ENCODE peak calls at places on chromosomes 6 and 20, in six cellular contexts. One of them, this sample, is unnamed.

GRCh38 chr6:139539852-139540251 is 165.4 kb upstream of the CITED2 start:
- DNase-seq in A549: peak
- DNase-seq in SK-N-SH: peak
- DNase-seq in GM12878: no peak
- DNase-seq in K562: no peak
- DNase-seq in HepG2: peak
- DNase-seq in this sample: peak

GRCh38 chr20:47220161-47220582 is 136.3 kb downstream of the ZMYND8 start:
- DNase-seq in A549: peak
- DNase-seq in HepG2: peak
- DNase-seq in SK-N-SH: peak
- DNase-seq in GM12878: no peak
- DNase-seq in K562: peak
- DNase-seq in this sample: no peak

GRCh38 chr6:12845224-12846004 is 128.8 kb downstream of the PHACTR1 start:
- DNase-seq in K562: no peak
- DNase-seq in GM12878: no peak
- DNase-seq in SK-N-SH: peak
- DNase-seq in A549: no peak
- DNase-seq in HepG2: no peak
- DNase-seq in this sample: no peak

GRCh38 chr6:14125346-14125745 is 7.8 kb downstream of the CD83 start:
- DNase-seq in SK-N-SH: no peak
- DNase-seq in HepG2: no peak
- DNase-seq in GM12878: no peak
- DNase-seq in K562: no peak
- DNase-seq in A549: no peak
- DNase-seq in this sample: no peak

GRCh38 chr6:152124432-152125074 is 317.1 kb downstream of the ESR1 start:
- DNase-seq in GM12878: no peak
- DNase-seq in A549: peak
- DNase-seq in K562: peak
- DNase-seq in HepG2: peak
- DNase-seq in SK-N-SH: peak
- DNase-seq in this sample: peak

GRCh38 chr6:118207947-118208346 is 300.9 kb downstream of the SLC35F1 start:
- DNase-seq in SK-N-SH: no peak
- DNase-seq in GM12878: no peak
- DNase-seq in K562: no peak
- DNase-seq in HepG2: no peak
- DNase-seq in A549: no peak
- DNase-seq in this sample: no peak

GRCh38 chr6:89281779-89282246 is 33.3 kb downstream of the GABRR2 start:
- DNase-seq in K562: peak
- DNase-seq in A549: peak
- DNase-seq in GM12878: no peak
- DNase-seq in HepG2: peak
- DNase-seq in SK-N-SH: peak
- DNase-seq in this sample: peak

GRCh38 chr6:84033523-84034451 is at the start of gene MRAP2:
- DNase-seq in A549: peak
- DNase-seq in GM12878: no peak
- DNase-seq in HepG2: no peak
- DNase-seq in SK-N-SH: peak
- DNase-seq in K562: peak
- DNase-seq in this sample: no peak

GRCh38 chr6:34521463-34522288 is 34.5 kb downstream of the SPDEF start:
- DNase-seq in GM12878: no peak
- DNase-seq in HepG2: no peak
- DNase-seq in K562: no peak
- DNase-seq in SK-N-SH: no peak
- DNase-seq in A549: no peak
- DNase-seq in this sample: no peak

GRCh38 chr6:78150425-78150824 is 497.6 kb downstream of the MEI4 start:
- DNase-seq in SK-N-SH: no peak
- DNase-seq in HepG2: no peak
- DNase-seq in K562: no peak
- DNase-seq in A549: no peak
- DNase-seq in GM12878: no peak
- DNase-seq in this sample: no peak

GRCh38 chr6:84671188-84671587 is 93.2 kb downstream of the TBX18 start:
- DNase-seq in SK-N-SH: no peak
- DNase-seq in HepG2: no peak
- DNase-seq in A549: no peak
- DNase-seq in GM12878: no peak
- DNase-seq in K562: no peak
- DNase-seq in this sample: no peak

GRCh38 chr6:20377623-20378265 is 23.9 kb upstream of the E2F3 start:
- DNase-seq in K562: no peak
- DNase-seq in GM12878: no peak
- DNase-seq in HepG2: no peak
- DNase-seq in SK-N-SH: no peak
- DNase-seq in A549: no peak
- DNase-seq in this sample: peak

GRCh38 chr20:49924247-49924646 is 8.9 kb upstream of the SPATA2 start:
- DNase-seq in K562: no peak
- DNase-seq in GM12878: no peak
- DNase-seq in SK-N-SH: no peak
- DNase-seq in HepG2: no peak
- DNase-seq in A549: no peak
- DNase-seq in this sample: no peak

GRCh38 chr20:64103871-64104666 is 3.3 kb downstream of the NPBWR2 start:
- DNase-seq in A549: no peak
- DNase-seq in K562: no peak
- DNase-seq in SK-N-SH: no peak
- DNase-seq in GM12878: no peak
- DNase-seq in HepG2: no peak
- DNase-seq in this sample: no peak

GRCh38 chr20:47282864-47283263 is 73.6 kb downstream of the ZMYND8 start:
- DNase-seq in HepG2: no peak
- DNase-seq in K562: no peak
- DNase-seq in SK-N-SH: no peak
- DNase-seq in A549: no peak
- DNase-seq in GM12878: no peak
- DNase-seq in this sample: no peak

GRCh38 chr20:539236-539635 is 4.4 kb downstream of the CSNK2A1 start:
- DNase-seq in SK-N-SH: no peak
- DNase-seq in K562: no peak
- DNase-seq in GM12878: no peak
- DNase-seq in A549: no peak
- DNase-seq in HepG2: no peak
- DNase-seq in this sample: no peak
- TF ChIP-seq SMC3 in SK-N-SH: no peak
- TF ChIP-seq SMC3 in K562: no peak
- TF ChIP-seq SMC3 in GM12878: no peak
- TF ChIP-seq SMC3 in A549: no peak
- TF ChIP-seq SMC3 in HepG2: no peak
- TF ChIP-seq SMC3 in this sample: no peak

GRCh38 chr20:62119101-62119500 is 3.2 kb upstream of the LSM14B start:
- DNase-seq in K562: no peak
- DNase-seq in A549: no peak
- DNase-seq in HepG2: no peak
- DNase-seq in SK-N-SH: no peak
- DNase-seq in GM12878: no peak
- DNase-seq in this sample: no peak

GRCh38 chr20:62117362-62117646 is 5.0 kb upstream of the LSM14B start:
- DNase-seq in A549: no peak
- DNase-seq in GM12878: no peak
- DNase-seq in K562: no peak
- DNase-seq in SK-N-SH: peak
- DNase-seq in HepG2: no peak
- DNase-seq in this sample: no peak

GRCh38 chr20:62118113-62119043 is 3.9 kb upstream of the LSM14B start:
- DNase-seq in A549: no peak
- DNase-seq in HepG2: no peak
- DNase-seq in GM12878: no peak
- DNase-seq in K562: no peak
- DNase-seq in SK-N-SH: no peak
- DNase-seq in this sample: no peak

GRCh38 chr20:62116558-62117361 is 5.5 kb upstream of the LSM14B start:
- DNase-seq in HepG2: no peak
- DNase-seq in A549: no peak
- DNase-seq in GM12878: no peak
- DNase-seq in SK-N-SH: no peak
- DNase-seq in K562: no peak
- DNase-seq in this sample: no peak

DNA sequence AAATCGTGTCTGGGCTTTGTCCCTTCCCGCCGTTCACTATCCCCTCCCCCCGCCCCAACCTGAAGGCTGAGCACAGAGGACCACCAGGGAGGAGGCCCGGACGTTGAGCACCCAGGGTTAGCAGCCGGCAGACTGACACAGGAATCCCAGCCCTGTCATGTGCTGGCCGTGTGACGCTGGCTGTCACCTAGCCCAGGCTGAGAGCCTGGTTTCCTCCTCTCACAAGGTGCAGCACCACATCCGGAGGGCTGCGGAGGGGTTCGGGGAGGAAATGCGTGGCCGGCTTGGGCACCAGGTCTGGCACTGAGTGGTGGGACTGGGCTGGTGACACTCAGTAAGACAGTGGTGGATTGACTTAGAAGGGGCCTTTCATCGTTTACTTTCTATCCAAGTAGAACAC is 4.6 kb upstream of the LSM14B start:
- DNase-seq in SK-N-SH: no peak
- DNase-seq in GM12878: no peak
- DNase-seq in A549: no peak
- DNase-seq in K562: no peak
- DNase-seq in HepG2: no peak
- DNase-seq in this sample: no peak
- TF ChIP-seq USF2 in SK-N-SH: no peak
- TF ChIP-seq USF2 in GM12878: no peak
- TF ChIP-seq USF2 in A549: no peak
- TF ChIP-seq USF2 in K562: no peak
- TF ChIP-seq USF2 in HepG2: no peak
- TF ChIP-seq USF2 in this sample: no peak

GRCh38 chr6:53528107-53528506 is 16.8 kb downstream of the GCLC start:
- DNase-seq in SK-N-SH: no peak
- DNase-seq in A549: no peak
- DNase-seq in GM12878: no peak
- DNase-seq in HepG2: no peak
- DNase-seq in K562: no peak
- DNase-seq in this sample: no peak

GRCh38 chr6:53532061-53532797 is 12.7 kb downstream of the GCLC start:
- DNase-seq in HepG2: no peak
- DNase-seq in K562: peak
- DNase-seq in A549: no peak
- DNase-seq in SK-N-SH: no peak
- DNase-seq in GM12878: no peak
- DNase-seq in this sample: no peak

GRCh38 chr6:53529324-53530036 is 15.4 kb downstream of the GCLC start:
- DNase-seq in K562: no peak
- DNase-seq in GM12878: no peak
- DNase-seq in HepG2: no peak
- DNase-seq in A549: no peak
- DNase-seq in SK-N-SH: no peak
- DNase-seq in this sample: no peak

GRCh38 chr6:53530780-53531386 is 14.0 kb downstream of the GCLC start:
- DNase-seq in HepG2: no peak
- DNase-seq in GM12878: no peak
- DNase-seq in A549: no peak
- DNase-seq in K562: no peak
- DNase-seq in SK-N-SH: no peak
- DNase-seq in this sample: no peak

GRCh38 chr6:53530346-53530745 is 14.6 kb downstream of the GCLC start:
- DNase-seq in SK-N-SH: no peak
- DNase-seq in GM12878: no peak
- DNase-seq in HepG2: no peak
- DNase-seq in A549: no peak
- DNase-seq in K562: no peak
- DNase-seq in this sample: peak
- TF ChIP-seq SMC3 in SK-N-SH: no peak
- TF ChIP-seq SMC3 in GM12878: no peak
- TF ChIP-seq SMC3 in HepG2: no peak
- TF ChIP-seq SMC3 in A549: no peak
- TF ChIP-seq SMC3 in K562: no peak
- TF ChIP-seq SMC3 in this sample: no peak

GRCh38 chr20:3805594-3806264 is 9.6 kb downstream of the CDC25B start:
- DNase-seq in GM12878: no peak
- DNase-seq in A549: peak
- DNase-seq in HepG2: no peak
- DNase-seq in K562: peak
- DNase-seq in SK-N-SH: no peak
- DNase-seq in this sample: peak

GRCh38 chr20:3808544-3808943 is 11.8 kb upstream of the AP5S1 start:
- DNase-seq in HepG2: no peak
- DNase-seq in GM12878: no peak
- DNase-seq in SK-N-SH: no peak
- DNase-seq in K562: no peak
- DNase-seq in A549: no peak
- DNase-seq in this sample: no peak

GRCh38 chr20:3811421-3812258 is 8.7 kb upstream of the AP5S1 start:
- DNase-seq in SK-N-SH: peak
- DNase-seq in HepG2: peak
- DNase-seq in A549: peak
- DNase-seq in GM12878: no peak
- DNase-seq in K562: peak
- DNase-seq in this sample: peak

GRCh38 chr20:3804781-3805180 is 8.7 kb downstream of the CDC25B start:
- DNase-seq in K562: no peak
- DNase-seq in HepG2: no peak
- DNase-seq in SK-N-SH: no peak
- DNase-seq in GM12878: no peak
- DNase-seq in A549: no peak
- DNase-seq in this sample: no peak

DNA sequence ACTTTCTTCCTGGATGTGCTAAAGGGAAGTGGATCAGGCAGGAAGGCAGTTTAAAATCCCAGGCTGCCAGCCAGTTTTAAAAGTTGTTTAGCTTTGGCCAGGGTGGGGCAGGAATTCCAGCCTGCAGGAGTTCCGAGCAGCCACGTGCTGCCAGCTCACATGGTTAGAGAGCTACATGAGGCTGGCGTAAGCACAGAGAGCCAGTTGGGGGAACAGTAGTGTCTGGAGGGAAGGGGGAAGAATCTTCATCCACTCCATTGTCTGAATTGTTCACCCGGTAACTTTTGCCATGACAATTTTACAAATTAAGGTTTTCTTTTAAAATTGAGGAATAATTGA is 12.0 kb downstream of the CDC25B start:
- DNase-seq in K562: no peak
- DNase-seq in A549: peak
- DNase-seq in GM12878: no peak
- DNase-seq in HepG2: peak
- DNase-seq in SK-N-SH: no peak
- DNase-seq in this sample: peak
- TF ChIP-seq USF2 in K562: no peak
- TF ChIP-seq USF2 in A549: peak
- TF ChIP-seq USF2 in GM12878: no peak
- TF ChIP-seq USF2 in HepG2: peak
- TF ChIP-seq USF2 in SK-N-SH: peak
- TF ChIP-seq USF2 in this sample: peak